ENCODE peak calls at places on chromosomes 6 and 20, in eight cellular contexts. One of them, this sample, is unnamed.

GRCh38 chr6:159095561-159096095 is 50.8 kb upstream of the TAGAP start:
- DNase-seq in HTR-8/SVneo: no peak
- DNase-seq in left cardiac atrium: no peak
- DNase-seq in aorta: no peak
- DNase-seq in IMR-90: no peak
- DNase-seq in HS-5: no peak
- DNase-seq in prostate gland: no peak
- DNase-seq in activated CD8-positive, alpha-beta T cell treated with anti-CD3 and anti-CD28 coated beads, Interleukin-2, amount 10 ng/mL, durations not matched to agents 7 days and 5 days: peak
- DNase-seq in this sample: no peak

GRCh38 chr20:47019106-47019824 is 124.6 kb downstream of the EYA2 start:
- DNase-seq in HTR-8/SVneo: no peak
- DNase-seq in left cardiac atrium: no peak
- DNase-seq in aorta: no peak
- DNase-seq in IMR-90: peak
- DNase-seq in HS-5: no peak
- DNase-seq in prostate gland: peak
- DNase-seq in activated CD8-positive, alpha-beta T cell treated with anti-CD3 and anti-CD28 coated beads, Interleukin-2, amount 10 ng/mL, durations not matched to agents 7 days and 5 days: no peak
- DNase-seq in this sample: peak

GRCh38 chr6:122043421-122043820 is 356.0 kb upstream of the HSF2 start:
- DNase-seq in HTR-8/SVneo: no peak
- DNase-seq in left cardiac atrium: no peak
- DNase-seq in aorta: no peak
- DNase-seq in IMR-90: peak
- DNase-seq in HS-5: no peak
- DNase-seq in prostate gland: no peak
- DNase-seq in activated CD8-positive, alpha-beta T cell treated with anti-CD3 and anti-CD28 coated beads, Interleukin-2, amount 10 ng/mL, durations not matched to agents 7 days and 5 days: no peak
- DNase-seq in this sample: no peak

GRCh38 chr6:113847435-113847834 is 9.7 kb upstream of the MARCKS start:
- DNase-seq in HTR-8/SVneo: no peak
- DNase-seq in left cardiac atrium: no peak
- DNase-seq in aorta: no peak
- DNase-seq in IMR-90: peak
- DNase-seq in HS-5: no peak
- DNase-seq in prostate gland: no peak
- DNase-seq in activated CD8-positive, alpha-beta T cell treated with anti-CD3 and anti-CD28 coated beads, Interleukin-2, amount 10 ng/mL, durations not matched to agents 7 days and 5 days: no peak
- DNase-seq in this sample: no peak

GRCh38 chr6:63904844-63905243 is 269.2 kb downstream of the PHF3 start:
- DNase-seq in HTR-8/SVneo: peak
- DNase-seq in left cardiac atrium: no peak
- DNase-seq in aorta: no peak
- DNase-seq in IMR-90: peak
- DNase-seq in HS-5: peak
- DNase-seq in prostate gland: no peak
- DNase-seq in activated CD8-positive, alpha-beta T cell treated with anti-CD3 and anti-CD28 coated beads, Interleukin-2, amount 10 ng/mL, durations not matched to agents 7 days and 5 days: no peak
- DNase-seq in this sample: peak

GRCh38 chr20:43669332-43669731 is 2.4 kb downstream of the MYBL2 start:
- DNase-seq in HTR-8/SVneo: peak
- DNase-seq in left cardiac atrium: no peak
- DNase-seq in aorta: no peak
- DNase-seq in IMR-90: peak
- DNase-seq in HS-5: peak
- DNase-seq in prostate gland: no peak
- DNase-seq in activated CD8-positive, alpha-beta T cell treated with anti-CD3 and anti-CD28 coated beads, Interleukin-2, amount 10 ng/mL, durations not matched to agents 7 days and 5 days: no peak
- DNase-seq in this sample: no peak

GRCh38 chr6:152750694-152751093 is at the start of gene VIP:
- DNase-seq in HTR-8/SVneo: peak
- DNase-seq in left cardiac atrium: no peak
- DNase-seq in aorta: no peak
- DNase-seq in IMR-90: peak
- DNase-seq in HS-5: no peak
- DNase-seq in prostate gland: no peak
- DNase-seq in activated CD8-positive, alpha-beta T cell treated with anti-CD3 and anti-CD28 coated beads, Interleukin-2, amount 10 ng/mL, durations not matched to agents 7 days and 5 days: no peak
- DNase-seq in this sample: no peak

GRCh38 chr20:48831702-48832422 is 4.1 kb upstream of the PREX1 start:
- DNase-seq in HTR-8/SVneo: peak
- DNase-seq in left cardiac atrium: peak
- DNase-seq in aorta: peak
- DNase-seq in IMR-90: peak
- DNase-seq in HS-5: peak
- DNase-seq in prostate gland: no peak
- DNase-seq in activated CD8-positive, alpha-beta T cell treated with anti-CD3 and anti-CD28 coated beads, Interleukin-2, amount 10 ng/mL, durations not matched to agents 7 days and 5 days: no peak
- DNase-seq in this sample: no peak

GRCh38 chr6:68052234-68052633 is 582.8 kb upstream of the ADGRB3 start:
- DNase-seq in HTR-8/SVneo: no peak
- DNase-seq in left cardiac atrium: no peak
- DNase-seq in aorta: no peak
- DNase-seq in IMR-90: no peak
- DNase-seq in HS-5: no peak
- DNase-seq in prostate gland: no peak
- DNase-seq in activated CD8-positive, alpha-beta T cell treated with anti-CD3 and anti-CD28 coated beads, Interleukin-2, amount 10 ng/mL, durations not matched to agents 7 days and 5 days: no peak
- DNase-seq in this sample: no peak

GRCh38 chr6:125432014-125432413 is 130.2 kb upstream of the HDDC2 start:
- DNase-seq in HTR-8/SVneo: no peak
- DNase-seq in left cardiac atrium: no peak
- DNase-seq in aorta: no peak
- DNase-seq in IMR-90: no peak
- DNase-seq in HS-5: no peak
- DNase-seq in prostate gland: no peak
- DNase-seq in activated CD8-positive, alpha-beta T cell treated with anti-CD3 and anti-CD28 coated beads, Interleukin-2, amount 10 ng/mL, durations not matched to agents 7 days and 5 days: no peak
- DNase-seq in this sample: no peak

GRCh38 chr6:126072172-126072571 is 85.8 kb downstream of the TRMT11 start:
- DNase-seq in HTR-8/SVneo: no peak
- DNase-seq in left cardiac atrium: no peak
- DNase-seq in aorta: no peak
- DNase-seq in IMR-90: no peak
- DNase-seq in HS-5: no peak
- DNase-seq in prostate gland: no peak
- DNase-seq in activated CD8-positive, alpha-beta T cell treated with anti-CD3 and anti-CD28 coated beads, Interleukin-2, amount 10 ng/mL, durations not matched to agents 7 days and 5 days: no peak
- DNase-seq in this sample: no peak

GRCh38 chr6:154705471-154706113 is 27.6 kb upstream of the SCAF8 start:
- DNase-seq in HTR-8/SVneo: no peak
- DNase-seq in left cardiac atrium: no peak
- DNase-seq in aorta: no peak
- DNase-seq in IMR-90: no peak
- DNase-seq in HS-5: no peak
- DNase-seq in prostate gland: no peak
- DNase-seq in activated CD8-positive, alpha-beta T cell treated with anti-CD3 and anti-CD28 coated beads, Interleukin-2, amount 10 ng/mL, durations not matched to agents 7 days and 5 days: no peak
- DNase-seq in this sample: no peak

GRCh38 chr6:118280210-118280609 is 267.9 kb upstream of the PLN start:
- DNase-seq in HTR-8/SVneo: no peak
- DNase-seq in left cardiac atrium: no peak
- DNase-seq in aorta: no peak
- DNase-seq in IMR-90: peak
- DNase-seq in HS-5: no peak
- DNase-seq in prostate gland: no peak
- DNase-seq in activated CD8-positive, alpha-beta T cell treated with anti-CD3 and anti-CD28 coated beads, Interleukin-2, amount 10 ng/mL, durations not matched to agents 7 days and 5 days: no peak
- DNase-seq in this sample: no peak

GRCh38 chr6:14288910-14289309 is 171.3 kb downstream of the CD83 start:
- DNase-seq in HTR-8/SVneo: no peak
- DNase-seq in left cardiac atrium: no peak
- DNase-seq in aorta: no peak
- DNase-seq in IMR-90: no peak
- DNase-seq in HS-5: no peak
- DNase-seq in prostate gland: no peak
- DNase-seq in activated CD8-positive, alpha-beta T cell treated with anti-CD3 and anti-CD28 coated beads, Interleukin-2, amount 10 ng/mL, durations not matched to agents 7 days and 5 days: no peak
- DNase-seq in this sample: no peak

GRCh38 chr6:15357832-15358231 is 112.0 kb downstream of the JARID2 start:
- DNase-seq in HTR-8/SVneo: no peak
- DNase-seq in left cardiac atrium: no peak
- DNase-seq in aorta: no peak
- DNase-seq in IMR-90: no peak
- DNase-seq in HS-5: no peak
- DNase-seq in prostate gland: no peak
- DNase-seq in activated CD8-positive, alpha-beta T cell treated with anti-CD3 and anti-CD28 coated beads, Interleukin-2, amount 10 ng/mL, durations not matched to agents 7 days and 5 days: no peak
- DNase-seq in this sample: no peak

GRCh38 chr6:24227556-24227955 is 101.5 kb downstream of the NRSN1 start:
- DNase-seq in HTR-8/SVneo: no peak
- DNase-seq in left cardiac atrium: no peak
- DNase-seq in aorta: no peak
- DNase-seq in IMR-90: no peak
- DNase-seq in HS-5: no peak
- DNase-seq in prostate gland: no peak
- DNase-seq in activated CD8-positive, alpha-beta T cell treated with anti-CD3 and anti-CD28 coated beads, Interleukin-2, amount 10 ng/mL, durations not matched to agents 7 days and 5 days: no peak
- DNase-seq in this sample: no peak

GRCh38 chr6:140773276-140773675 is 1359.4 kb upstream of the GJE1 start:
- DNase-seq in HTR-8/SVneo: no peak
- DNase-seq in left cardiac atrium: no peak
- DNase-seq in aorta: no peak
- DNase-seq in IMR-90: no peak
- DNase-seq in HS-5: no peak
- DNase-seq in prostate gland: no peak
- DNase-seq in activated CD8-positive, alpha-beta T cell treated with anti-CD3 and anti-CD28 coated beads, Interleukin-2, amount 10 ng/mL, durations not matched to agents 7 days and 5 days: no peak
- DNase-seq in this sample: no peak

GRCh38 chr6:43971776-43972126 is 155.5 kb downstream of the MRPL14 start:
- DNase-seq in HTR-8/SVneo: no peak
- DNase-seq in left cardiac atrium: no peak
- DNase-seq in aorta: no peak
- DNase-seq in IMR-90: no peak
- DNase-seq in HS-5: no peak
- DNase-seq in prostate gland: no peak
- DNase-seq in activated CD8-positive, alpha-beta T cell treated with anti-CD3 and anti-CD28 coated beads, Interleukin-2, amount 10 ng/mL, durations not matched to agents 7 days and 5 days: no peak
- DNase-seq in this sample: no peak

GRCh38 chr6:160678744-160679401 is 14.8 kb upstream of the LPA start:
- DNase-seq in HTR-8/SVneo: no peak
- DNase-seq in left cardiac atrium: no peak
- DNase-seq in aorta: no peak
- DNase-seq in IMR-90: no peak
- DNase-seq in HS-5: no peak
- DNase-seq in prostate gland: no peak
- DNase-seq in activated CD8-positive, alpha-beta T cell treated with anti-CD3 and anti-CD28 coated beads, Interleukin-2, amount 10 ng/mL, durations not matched to agents 7 days and 5 days: no peak
- DNase-seq in this sample: no peak

GRCh38 chr6:155174576-155175174 is 89.1 kb upstream of the CLDN20 start:
- DNase-seq in HTR-8/SVneo: peak
- DNase-seq in left cardiac atrium: peak
- DNase-seq in aorta: no peak
- DNase-seq in IMR-90: peak
- DNase-seq in HS-5: peak
- DNase-seq in prostate gland: peak
- DNase-seq in activated CD8-positive, alpha-beta T cell treated with anti-CD3 and anti-CD28 coated beads, Interleukin-2, amount 10 ng/mL, durations not matched to agents 7 days and 5 days: peak
- DNase-seq in this sample: no peak

GRCh38 chr6:144310761-144311160 is 25.6 kb downstream of the UTRN start:
- DNase-seq in HTR-8/SVneo: no peak
- DNase-seq in left cardiac atrium: no peak
- DNase-seq in aorta: no peak
- DNase-seq in IMR-90: no peak
- DNase-seq in HS-5: no peak
- DNase-seq in prostate gland: no peak
- DNase-seq in activated CD8-positive, alpha-beta T cell treated with anti-CD3 and anti-CD28 coated beads, Interleukin-2, amount 10 ng/mL, durations not matched to agents 7 days and 5 days: peak
- DNase-seq in this sample: no peak

GRCh38 chr6:109720336-109720735 is 29.2 kb downstream of the FIG4 start:
- DNase-seq in HTR-8/SVneo: no peak
- DNase-seq in left cardiac atrium: no peak
- DNase-seq in aorta: no peak
- DNase-seq in IMR-90: no peak
- DNase-seq in HS-5: no peak
- DNase-seq in prostate gland: no peak
- DNase-seq in activated CD8-positive, alpha-beta T cell treated with anti-CD3 and anti-CD28 coated beads, Interleukin-2, amount 10 ng/mL, durations not matched to agents 7 days and 5 days: no peak
- DNase-seq in this sample: no peak

This sample was measured in BJ.